ENCODE peak calls at places on chromosomes 4 and X, in nine cellular contexts. J is A549, O is astrocyte, C is choroid plexus epithelial cell, Y is Calu3, H is BJ, F is activated T-cell treated with anti-CD3 and anti-CD28 coated beads for 1 hour, D is astrocyte of the hippocampus, Q is heart left ventricle. E is an unnamed sample.

GRCh38 chr4:136742330-136742729 is 790.0 kb downstream of the PCDH18 start:
- DNase-seq in Q (no peak), H (no peak), F (no peak), D (no peak), Y (no peak), C (peak; percentile 68), J (no peak), O (peak; percentile 14), E (no peak)

GRCh38 chr4:156496797-156497196 is 474.8 kb downstream of the PDGFC start:
- DNase-seq in C (peak; percentile 42), Q (no peak), Y (no peak), H (peak; percentile 91), F (no peak), J (no peak), D (peak; percentile 28), O (peak; percentile 90), E (no peak)

GRCh38 chr4:7365472-7366179 is 69.1 kb downstream of the PSAPL1 start:
- DNase-seq in O (no peak), F (no peak), D (no peak), J (no peak), Y (no peak), C (no peak), Q (peak; percentile 63), H (no peak), E (no peak)

GRCh38 chrX:155068165-155068564 is 2.8 kb downstream of the CMC4 start:
- DNase-seq in Y (no peak), C (peak; percentile 63), Q (no peak), J (peak; percentile 41), O (peak; percentile 57), D (peak; percentile 34), F (no peak), H (no peak), E (no peak)

GRCh38 chr4:119299221-119300071 is 22.5 kb downstream of the FABP2 start:
- DNase-seq in C (peak; percentile 41), O (peak; percentile 10), Y (no peak), J (no peak), D (peak; percentile 20), H (no peak), F (no peak), Q (no peak), E (no peak)

GRCh38 chrX:136353519-136354095 is 52.8 kb downstream of the ADGRG4 start:
- DNase-seq in J (no peak), O (no peak), H (peak; percentile 0), Y (peak; percentile 28), F (no peak), Q (no peak), D (no peak), C (no peak), E (no peak)

GRCh38 chr4:31366041-31366440 is 645.9 kb downstream of the PCDH7 start:
- DNase-seq in Y (no peak), Q (no peak), F (no peak), J (no peak), C (peak; percentile 54), H (peak; percentile 9), O (peak; percentile 55), D (peak; percentile 48), E (no peak)

GRCh38 chr4:88989990-88990389 is 67.0 kb downstream of the FAM13A start:
- DNase-seq in Q (no peak), D (peak; percentile 12), Y (no peak), C (peak; percentile 24), O (peak; percentile 37), F (no peak), H (no peak), J (no peak), E (no peak)

GRCh38 chrX:2373615-2374014 is 127.2 kb downstream of the DHRSX start:
- DNase-seq in D (no peak), H (no peak), C (no peak), O (no peak), Y (no peak), J (no peak), Q (no peak), F (no peak), E (no peak)

GRCh38 chr4:113445286-113445685 is 316.3 kb downstream of the CAMK2D start:
- DNase-seq in Q (no peak), F (no peak), D (peak; percentile 69), C (peak; percentile 97), Y (no peak), O (peak; percentile 97), H (peak; percentile 85), J (no peak), E (no peak)

GRCh38 chrX:24145340-24146186 is 4.0 kb upstream of the ZFX start:
- DNase-seq in Y (peak; percentile 34), D (peak; percentile 59), C (peak; percentile 39), J (peak; percentile 64), Q (no peak), O (peak; percentile 82), H (peak; percentile 14), F (no peak), E (no peak)

GRCh38 chr4:92862509-92862908 is 558.7 kb downstream of the GRID2 start:
- DNase-seq in Q (no peak), D (no peak), F (no peak), J (no peak), Y (no peak), O (no peak), H (no peak), C (no peak), E (no peak)

GRCh38 chr4:186104114-186104894 is at the start of gene FAM149A:
- DNase-seq in F (peak; percentile 46), Q (no peak), C (no peak), J (peak; percentile 7), O (no peak), H (no peak), Y (peak; percentile 69), D (peak; percentile 48), E (peak; percentile 39)

GRCh38 chrX:52870041-52870440 is 2.2 kb upstream of the XAGE3 start:
- DNase-seq in Q (no peak), Y (no peak), C (no peak), O (no peak), H (no peak), J (no peak), D (no peak), F (no peak), E (no peak)

GRCh38 chr4:119707336-119707735 is 78.7 kb upstream of the PDE5A start:
- DNase-seq in O (no peak), H (no peak), J (no peak), Y (no peak), D (no peak), F (no peak), Q (no peak), C (no peak), E (no peak)

GRCh38 chr4:54568184-54568583 is 89.6 kb upstream of the KIT start:
- DNase-seq in Q (no peak), F (no peak), C (peak; percentile 13), O (peak; percentile 77), D (peak; percentile 46), J (no peak), Y (no peak), H (peak; percentile 67), E (no peak)

GRCh38 chrX:39760930-39761329 is 336.8 kb downstream of the BCOR start:
- DNase-seq in F (no peak), D (no peak), C (no peak), J (no peak), O (peak; percentile 25), Y (no peak), H (no peak), Q (no peak), E (no peak)

GRCh38 chr4:48315728-48316630 is 25.4 kb upstream of the SLAIN2 start:
- DNase-seq in D (peak; percentile 76), Q (no peak), O (peak; percentile 58), H (no peak), F (no peak), C (peak; percentile 85), J (peak; percentile 27), Y (peak; percentile 11), E (no peak)

GRCh38 chr4:136329042-136329662 is 1203.1 kb downstream of the PCDH18 start:
- DNase-seq in C (peak; percentile 45), Q (no peak), Y (no peak), H (no peak), J (no peak), F (no peak), D (no peak), O (no peak), E (no peak)

GRCh38 chr4:144514736-144515135 is 131.2 kb upstream of the HHIP start:
- DNase-seq in Y (no peak), Q (no peak), D (no peak), C (no peak), H (no peak), O (no peak), F (no peak), J (no peak), E (no peak)

GRCh38 chrX:40068048-40068447 is 29.7 kb downstream of the BCOR start:
- DNase-seq in D (no peak), H (no peak), F (no peak), O (no peak), Y (no peak), C (peak; percentile 14), Q (no peak), J (no peak), E (no peak)

GRCh38 chr4:91325495-91325894 is 978.3 kb upstream of the GRID2 start:
- DNase-seq in H (no peak), C (peak; percentile 68), Q (no peak), D (peak; percentile 87), J (no peak), O (peak; percentile 73), F (no peak), Y (peak; percentile 35), E (no peak)

GRCh38 chr4:164924670-164925238 is 47.8 kb downstream of the APELA start:
- DNase-seq in O (no peak), J (no peak), C (no peak), Y (no peak), D (no peak), H (no peak), Q (no peak), F (no peak), E (no peak)

GRCh38 chr4:41644288-41644914 is 104.1 kb downstream of the PHOX2B start:
- DNase-seq in Q (peak; percentile 87), H (no peak), Y (peak; percentile 65), C (peak; percentile 61), D (peak; percentile 92), O (peak; percentile 41), J (no peak), F (no peak), E (no peak)

GRCh38 chr4:5220028-5220427 is 168.7 kb downstream of the STK32B start:
- DNase-seq in C (peak; percentile 1), H (no peak), O (peak; percentile 6), J (no peak), Q (no peak), D (peak; percentile 50), F (no peak), Y (no peak), E (no peak)

GRCh38 chr4:138645289-138645688 is 370.3 kb upstream of the NOCT start:
- DNase-seq in Q (no peak), H (no peak), O (peak; percentile 47), J (no peak), C (peak; percentile 21), F (no peak), D (peak; percentile 26), Y (no peak), E (no peak)

GRCh38 chr4:183399166-183399565 is 45.3 kb upstream of the CDKN2AIP start:
- DNase-seq in F (no peak), J (no peak), Y (no peak), D (no peak), H (no peak), O (no peak), C (no peak), Q (no peak), E (no peak)

GRCh38 chr4:99723555-99724450 is 66.2 kb upstream of the C4orf54 start:
- DNase-seq in D (peak; percentile 88), O (peak; percentile 80), F (no peak), H (peak; percentile 32), Q (no peak), Y (peak; percentile 31), C (peak; percentile 49), J (peak; percentile 38), E (no peak)

GRCh38 chr4:111323916-111324315 is 701.0 kb upstream of the PITX2 start:
- DNase-seq in O (peak; percentile 54), C (peak; percentile 24), H (no peak), Q (no peak), F (no peak), D (peak; percentile 38), J (no peak), Y (no peak), E (no peak)

GRCh38 chr4:46979283-46979682 is 14.1 kb downstream of the GABRA4 start:
- DNase-seq in J (no peak), D (no peak), Y (no peak), O (no peak), F (no peak), H (no peak), Q (no peak), C (no peak), E (no peak)

E was measured in memory B cell.